ENCODE peak calls at places on chromosomes 2 and 18, in ten cellular contexts. E, J, N, W, G, S, D, U, K and C are unnamed samples.

GRCh38 chr2:68251855-68252406 is 401 bp downstream of the PPP3R1 start:
- DNase-seq in S (peak; percentile 72), K (peak; percentile 31), G (no peak), E (peak; percentile 37), U (no peak), W (peak; percentile 75), J (no peak), D (peak; percentile 15), N (peak; percentile 69), C (peak; percentile 38)

GRCh38 chr18:68275616-68276015 is 439.3 kb downstream of the TMX3 start:
- DNase-seq in U (no peak), N (no peak), W (no peak), G (peak; percentile 80), K (no peak), J (peak; percentile 90), E (no peak), S (no peak), D (no peak), C (no peak)

GRCh38 chr18:38587571-38587970 is 1022.0 kb upstream of the CELF4 start:
- DNase-seq in E (no peak), S (no peak), J (no peak), D (no peak), G (no peak), U (no peak), W (no peak), N (no peak), K (no peak), C (no peak)

GRCh38 chr2:67883316-67884080 is 179.3 kb downstream of the C1D start:
- DNase-seq in W (no peak), U (no peak), J (no peak), N (no peak), G (no peak), D (no peak), K (no peak), E (no peak), S (no peak), C (no peak)

GRCh38 chr2:58974426-58974825 is 733.3 kb upstream of the FANCL start:
- DNase-seq in N (no peak), U (no peak), W (no peak), G (no peak), J (no peak), S (no peak), E (no peak), K (no peak), D (no peak), C (no peak)

GRCh38 chr2:233676046-233676445 is 4.3 kb downstream of the UGT1A9 start:
- DNase-seq in N (no peak), E (no peak), W (no peak), S (no peak), J (no peak), G (peak; percentile 6), K (no peak), D (no peak), U (no peak), C (no peak)

GRCh38 chr2:10346929-10347558 is 44.3 kb downstream of the HPCAL1 start:
- DNase-seq in K (no peak), D (no peak), N (peak; percentile 25), J (no peak), G (no peak), W (no peak), S (no peak), U (no peak), E (no peak), C (no peak)

GRCh38 chr18:24089059-24089458 is 49.8 kb upstream of the CABYR start:
- DNase-seq in U (no peak), S (no peak), G (no peak), J (no peak), K (no peak), D (no peak), W (no peak), N (no peak), E (no peak), C (no peak)

GRCh38 chr2:71476495-71476894 is 23.1 kb downstream of the DYSF start:
- DNase-seq in J (no peak), D (no peak), U (no peak), N (no peak), G (no peak), E (no peak), W (no peak), K (no peak), S (no peak), C (no peak)

GRCh38 chr18:28858248-28858647 is 681.3 kb upstream of the CDH2 start:
- DNase-seq in D (no peak), K (no peak), U (no peak), W (no peak), E (no peak), S (no peak), N (no peak), G (no peak), J (no peak), C (no peak)

GRCh38 chr18:32714571-32715148 is 58.2 kb downstream of the KLHL14 start:
- DNase-seq in W (no peak), U (peak; percentile 88), D (peak; percentile 9), J (peak; percentile 48), S (no peak), G (peak; percentile 47), N (peak; percentile 41), K (no peak), E (peak; percentile 64), C (no peak)

GRCh38 chr18:7272268-7273049 is 41.6 kb downstream of the LRRC30 start:
- DNase-seq in J (peak; percentile 56), G (peak; percentile 50), N (peak; percentile 55), W (peak; percentile 75), D (peak; percentile 32), K (no peak), U (peak; percentile 58), S (peak; percentile 79), E (peak; percentile 67), C (no peak)

GRCh38 chr2:197244349-197244748 is 66.2 kb downstream of the ANKRD44 start:
- DNase-seq in U (no peak), G (no peak), E (no peak), S (no peak), W (no peak), J (no peak), K (no peak), D (no peak), N (no peak), C (no peak)

GRCh38 chr2:36466135-36466534 is 110.6 kb downstream of the CRIM1 start:
- DNase-seq in J (no peak), D (no peak), E (no peak), U (no peak), N (no peak), S (no peak), K (no peak), W (no peak), G (no peak), C (no peak)

GRCh38 chr2:242013771-242014170 is 144.2 kb downstream of the RTP5 start:
- DNase-seq in W (no peak), D (no peak), S (peak; percentile 60), K (no peak), U (no peak), N (no peak), E (no peak), J (no peak), G (no peak), C (no peak)

GRCh38 chr2:27315122-27315521 is 6.9 kb upstream of the UCN start:
- DNase-seq in U (no peak), S (no peak), W (no peak), N (no peak), J (no peak), G (no peak), E (no peak), K (no peak), D (no peak), C (no peak)

GRCh38 chr18:24497052-24497754 is 36.8 kb downstream of the HRH4 start:
- DNase-seq in N (no peak), E (no peak), S (no peak), W (no peak), J (peak; percentile 76), G (no peak), K (no peak), U (peak; percentile 15), D (no peak), C (no peak)

GRCh38 chr18:23864620-23865019 is 149.9 kb upstream of the TTC39C start:
- DNase-seq in J (no peak), N (no peak), U (no peak), D (no peak), E (no peak), S (no peak), G (no peak), W (no peak), K (peak; percentile 16), C (peak; percentile 26)

GRCh38 chr2:104465978-104466377 is 387.9 kb upstream of the POU3F3 start:
- DNase-seq in N (no peak), J (no peak), W (no peak), K (no peak), U (no peak), D (no peak), E (no peak), G (no peak), S (no peak), C (no peak)

GRCh38 chr2:182504903-182505302 is 78.1 kb upstream of the PDE1A start:
- DNase-seq in W (no peak), K (no peak), N (no peak), E (no peak), U (no peak), S (no peak), D (no peak), J (peak; percentile 84), G (no peak), C (no peak)

GRCh38 chr18:79328917-79329316 is 66.8 kb upstream of the NFATC1 start:
- DNase-seq in G (no peak), D (no peak), S (no peak), K (no peak), N (no peak), J (no peak), U (no peak), W (no peak), E (no peak), C (no peak)

GRCh38 chr2:241223211-241224067 is 35.0 kb downstream of the ANO7 start:
- DNase-seq in G (no peak), J (peak; percentile 18), N (no peak), W (no peak), E (no peak), S (no peak), U (no peak), K (no peak), D (no peak), C (no peak)

GRCh38 chr2:47237375-47238357 is 82.6 kb upstream of the STPG4 start:
- DNase-seq in G (no peak), D (no peak), N (no peak), S (peak; percentile 77), E (no peak), K (no peak), W (no peak), J (peak; percentile 77), U (no peak), C (no peak)

GRCh38 chr18:22977847-22978701 is 44.9 kb downstream of the RBBP8 start:
- DNase-seq in K (no peak), N (no peak), D (peak; percentile 26), E (no peak), J (peak; percentile 92), S (no peak), G (peak; percentile 68), U (no peak), W (no peak), C (no peak)

GRCh38 chr2:234245945-234246344 is 195.4 kb downstream of the SPP2 start:
- DNase-seq in G (peak; percentile 85), E (no peak), W (no peak), D (peak; percentile 82), S (no peak), K (no peak), U (no peak), N (no peak), J (peak; percentile 98), C (no peak)

GRCh38 chr2:42238644-42239288 is 69.6 kb downstream of the EML4 start:
- DNase-seq in D (no peak), J (no peak), W (no peak), G (no peak), N (peak; percentile 37), K (peak; percentile 22), S (no peak), E (peak; percentile 63), U (no peak), C (no peak)

GRCh38 chr2:72222829-72223564 is 75.3 kb upstream of the CYP26B1 start:
- DNase-seq in U (no peak), D (no peak), S (no peak), K (no peak), G (no peak), E (no peak), N (no peak), W (no peak), J (peak; percentile 93), C (no peak)

GRCh38 chr2:226159875-226160479 is 639.6 kb downstream of the IRS1 start:
- DNase-seq in W (no peak), S (no peak), N (no peak), U (no peak), K (no peak), G (no peak), J (no peak), E (no peak), D (no peak), C (no peak)